ENCODE peak calls at places on chromosomes 2 and 18, in four cellular contexts. A is aorta, F is HCT116, I is heart left ventricle. X is an unnamed sample.

GRCh38 chr2:31476511-31477171 is 62.1 kb upstream of the XDH start:
- DNase-seq in A (no peak), F (no peak), I (no peak), X (no peak)

GRCh38 chr18:40789286-40789685 is 1165.7 kb upstream of the PIK3C3 start:
- DNase-seq in I (no peak), F (no peak), A (no peak), X (no peak)

GRCh38 chr2:137969418-137969765 is 5.1 kb downstream of the HNMT start:
- DNase-seq in I (peak), F (no peak), A (no peak), X (peak)

GRCh38 chr2:210818473-210818872 is 262.1 kb downstream of the CPS1 start:
- DNase-seq in F (no peak), A (no peak), I (no peak), X (peak)

GRCh38 chr2:144518744-144519596 is 949 bp downstream of the ZEB2 start:
- DNase-seq in I (no peak), A (no peak), F (no peak), X (no peak)

GRCh38 chr2:141497262-141497661 is 633.6 kb downstream of the LRP1B start:
- DNase-seq in A (no peak), F (no peak), I (no peak), X (no peak)

GRCh38 chr18:3449702-3450357 is at the start of gene TGIF1:
- DNase-seq in F (peak), I (peak), A (peak), X (peak)

GRCh38 chr2:118202707-118203303 is 114.5 kb downstream of the INSIG2 start:
- DNase-seq in F (no peak), A (no peak), I (no peak), X (peak)

GRCh38 chr2:49914281-49914680 is 760.0 kb upstream of the FSHR start:
- DNase-seq in F (no peak), A (no peak), I (no peak), X (peak)

GRCh38 chr2:84878896-84879594 is 1.8 kb downstream of the TRABD2A start:
- DNase-seq in I (no peak), F (no peak), A (no peak), X (no peak)

GRCh38 chr2:2830576-2830975 is 499.5 kb upstream of the MYT1L start:
- DNase-seq in F (no peak), I (peak), A (peak), X (no peak)

GRCh38 chr18:8045890-8046289 is 478.8 kb downstream of the PTPRM start:
- DNase-seq in I (no peak), A (no peak), F (peak), X (no peak)

GRCh38 chr2:88651646-88652045 is 24.4 kb upstream of the EIF2AK3 start:
- DNase-seq in F (no peak), I (no peak), A (no peak), X (no peak)

GRCh38 chr18:62935994-62936393 is 220.7 kb downstream of the PHLPP1 start:
- DNase-seq in I (no peak), A (no peak), F (no peak), X (no peak)

GRCh38 chr2:10839813-10840212 is 27.2 kb upstream of the PDIA6 start:
- DNase-seq in F (no peak), I (no peak), A (no peak), X (no peak)

GRCh38 chr2:170771049-170771937 is 1.1 kb downstream of the ERICH2 start:
- DNase-seq in F (peak), I (no peak), A (no peak), X (no peak)

GRCh38 chr2:213524164-213524563 is 239.9 kb downstream of the SPAG16 start:
- DNase-seq in I (no peak), A (no peak), F (no peak), X (no peak)

GRCh38 chr2:237195396-237196119 is 109.9 kb downstream of the COPS8 start:
- DNase-seq in I (no peak), A (no peak), F (no peak), X (no peak)

GRCh38 chr18:22634464-22634863 is 216.7 kb upstream of the CTAGE1 start:
- DNase-seq in F (no peak), A (no peak), I (no peak), X (no peak)

GRCh38 chr2:20561703-20562454 is 89.0 kb downstream of the HS1BP3 start:
- DNase-seq in A (peak), I (no peak), F (no peak), X (no peak)

GRCh38 chr2:75100011-75100680 is 99.2 kb downstream of the TACR1 start:
- DNase-seq in I (no peak), A (no peak), F (no peak), X (no peak)

GRCh38 chr18:433960-434359 is 66.5 kb downstream of the COLEC12 start:
- DNase-seq in I (no peak), A (no peak), F (no peak), X (no peak)

GRCh38 chr2:118223487-118224136 is 135.3 kb downstream of the INSIG2 start:
- DNase-seq in A (no peak), F (no peak), I (no peak), X (no peak)

GRCh38 chr2:112776113-112776512 is 8.2 kb downstream of the IL1A start:
- DNase-seq in I (no peak), A (no peak), F (no peak), X (no peak)